ENCODE peak calls at places on chromosomes 7 and 10, in six cellular contexts. One of them, this sample, is unnamed.

GRCh38 chr10:127798116-127798515 is 61.1 kb downstream of the FOXI2 start:
- DNase-seq in cardiac muscle cell: no peak
- DNase-seq in upper lobe of right lung: no peak
- DNase-seq in cardiac septum: no peak
- DNase-seq in cardiac fibroblast: no peak
- DNase-seq in LoVo: no peak
- DNase-seq in this sample: no peak

GRCh38 chr10:44364566-44364965 is 20.3 kb downstream of the CXCL12 start:
- DNase-seq in cardiac muscle cell: no peak
- DNase-seq in upper lobe of right lung: no peak
- DNase-seq in cardiac septum: no peak
- DNase-seq in cardiac fibroblast: no peak
- DNase-seq in LoVo: no peak
- DNase-seq in this sample: no peak

GRCh38 chr10:42864575-42864974 is 82.0 kb downstream of the BMS1 start:
- DNase-seq in cardiac muscle cell: no peak
- DNase-seq in upper lobe of right lung: peak
- DNase-seq in cardiac septum: no peak
- DNase-seq in cardiac fibroblast: peak
- DNase-seq in LoVo: no peak
- DNase-seq in this sample: peak

GRCh38 chr10:33329178-33329577 is 5.3 kb downstream of the NRP1 start:
- DNase-seq in cardiac muscle cell: no peak
- DNase-seq in upper lobe of right lung: no peak
- DNase-seq in cardiac septum: no peak
- DNase-seq in cardiac fibroblast: no peak
- DNase-seq in LoVo: no peak
- DNase-seq in this sample: no peak

GRCh38 chr10:92757066-92757716 is 67.4 kb downstream of the HHEX start:
- DNase-seq in cardiac muscle cell: peak
- DNase-seq in upper lobe of right lung: peak
- DNase-seq in cardiac septum: peak
- DNase-seq in cardiac fibroblast: peak
- DNase-seq in LoVo: peak
- DNase-seq in this sample: peak

GRCh38 chr10:5583525-5584175 is 58.9 kb downstream of the CALML3 start:
- DNase-seq in cardiac muscle cell: peak
- DNase-seq in upper lobe of right lung: peak
- DNase-seq in cardiac septum: no peak
- DNase-seq in cardiac fibroblast: peak
- DNase-seq in LoVo: no peak
- DNase-seq in this sample: peak

GRCh38 chr10:68784476-68784875 is 42.9 kb upstream of the STOX1 start:
- DNase-seq in cardiac muscle cell: no peak
- DNase-seq in upper lobe of right lung: no peak
- DNase-seq in cardiac septum: no peak
- DNase-seq in cardiac fibroblast: peak
- DNase-seq in LoVo: no peak
- DNase-seq in this sample: peak

GRCh38 chr10:120327671-120328070 is 129.4 kb upstream of the PLPP4 start:
- DNase-seq in cardiac muscle cell: no peak
- DNase-seq in upper lobe of right lung: no peak
- DNase-seq in cardiac septum: no peak
- DNase-seq in cardiac fibroblast: no peak
- DNase-seq in LoVo: no peak
- DNase-seq in this sample: no peak

GRCh38 chr10:22245567-22245966 is 27.8 kb upstream of the EBLN1 start:
- DNase-seq in cardiac muscle cell: no peak
- DNase-seq in upper lobe of right lung: no peak
- DNase-seq in cardiac septum: no peak
- DNase-seq in cardiac fibroblast: peak
- DNase-seq in LoVo: peak
- DNase-seq in this sample: peak

GRCh38 chr10:58465641-58466040 is 47.0 kb upstream of the BICC1 start:
- DNase-seq in cardiac muscle cell: no peak
- DNase-seq in upper lobe of right lung: no peak
- DNase-seq in cardiac septum: no peak
- DNase-seq in cardiac fibroblast: peak
- DNase-seq in LoVo: no peak
- DNase-seq in this sample: no peak

GRCh38 chr7:142557971-142558582 is 191.2 kb upstream of the PRSS1 start:
- DNase-seq in cardiac muscle cell: peak
- DNase-seq in upper lobe of right lung: no peak
- DNase-seq in cardiac septum: no peak
- DNase-seq in cardiac fibroblast: peak
- DNase-seq in LoVo: peak
- DNase-seq in this sample: peak

GRCh38 chr7:70530191-70530590 is 601.8 kb upstream of the GALNT17 start:
- DNase-seq in cardiac muscle cell: no peak
- DNase-seq in upper lobe of right lung: no peak
- DNase-seq in cardiac septum: no peak
- DNase-seq in cardiac fibroblast: no peak
- DNase-seq in LoVo: no peak
- DNase-seq in this sample: no peak

GRCh38 chr7:33185786-33186185 is 56.4 kb downstream of the BBS9 start:
- DNase-seq in cardiac muscle cell: peak
- DNase-seq in upper lobe of right lung: no peak
- DNase-seq in cardiac septum: no peak
- DNase-seq in cardiac fibroblast: peak
- DNase-seq in LoVo: peak
- DNase-seq in this sample: peak

GRCh38 chr7:157339777-157340677 is 3.2 kb downstream of the DNAJB6 start:
- DNase-seq in cardiac muscle cell: peak
- DNase-seq in upper lobe of right lung: no peak
- DNase-seq in cardiac septum: no peak
- DNase-seq in cardiac fibroblast: peak
- DNase-seq in LoVo: peak
- DNase-seq in this sample: peak

GRCh38 chr7:80637911-80638765 is at the start of gene CD36:
- DNase-seq in cardiac muscle cell: no peak
- DNase-seq in upper lobe of right lung: no peak
- DNase-seq in cardiac septum: no peak
- DNase-seq in cardiac fibroblast: peak
- DNase-seq in LoVo: no peak
- DNase-seq in this sample: no peak

GRCh38 chr10:24465899-24466615 is 257.1 kb downstream of the KIAA1217 start:
- DNase-seq in cardiac muscle cell: no peak
- DNase-seq in upper lobe of right lung: no peak
- DNase-seq in cardiac septum: no peak
- DNase-seq in cardiac fibroblast: peak
- DNase-seq in LoVo: peak
- DNase-seq in this sample: peak

GRCh38 chr10:111916011-111916410 is 267.6 kb downstream of the GPAM start:
- DNase-seq in cardiac muscle cell: no peak
- DNase-seq in upper lobe of right lung: no peak
- DNase-seq in cardiac septum: no peak
- DNase-seq in cardiac fibroblast: no peak
- DNase-seq in LoVo: no peak
- DNase-seq in this sample: no peak

GRCh38 chr10:124605001-124605370 is 139.2 kb downstream of the FAM53B start:
- DNase-seq in cardiac muscle cell: no peak
- DNase-seq in upper lobe of right lung: no peak
- DNase-seq in cardiac septum: no peak
- DNase-seq in cardiac fibroblast: no peak
- DNase-seq in LoVo: no peak
- DNase-seq in this sample: no peak

GRCh38 chr7:44294325-44295069 is 30.9 kb downstream of the CAMK2B start:
- DNase-seq in cardiac muscle cell: no peak
- DNase-seq in upper lobe of right lung: peak
- DNase-seq in cardiac septum: peak
- DNase-seq in cardiac fibroblast: no peak
- DNase-seq in LoVo: no peak
- DNase-seq in this sample: no peak

GRCh38 chr7:38306136-38306535 is 32.7 kb upstream of the TARP start:
- DNase-seq in cardiac muscle cell: no peak
- DNase-seq in upper lobe of right lung: no peak
- DNase-seq in cardiac septum: no peak
- DNase-seq in cardiac fibroblast: no peak
- DNase-seq in LoVo: peak
- DNase-seq in this sample: peak

GRCh38 chr10:66180651-66181318 is 745.1 kb upstream of the LRRTM3 start:
- DNase-seq in cardiac muscle cell: peak
- DNase-seq in upper lobe of right lung: no peak
- DNase-seq in cardiac septum: no peak
- DNase-seq in cardiac fibroblast: peak
- DNase-seq in LoVo: peak
- DNase-seq in this sample: peak

GRCh38 chr10:14477408-14477710 is 146.6 kb upstream of the FRMD4A start:
- DNase-seq in cardiac muscle cell: no peak
- DNase-seq in upper lobe of right lung: no peak
- DNase-seq in cardiac septum: no peak
- DNase-seq in cardiac fibroblast: peak
- DNase-seq in LoVo: no peak
- DNase-seq in this sample: no peak

GRCh38 chr10:117541909-117542705 is 439 bp upstream of the EMX2 start:
- DNase-seq in cardiac muscle cell: peak
- DNase-seq in upper lobe of right lung: no peak
- DNase-seq in cardiac septum: peak
- DNase-seq in cardiac fibroblast: peak
- DNase-seq in LoVo: peak
- DNase-seq in this sample: peak

GRCh38 chr7:102284399-102284798 is 2.3 kb upstream of the SH2B2 start:
- DNase-seq in cardiac muscle cell: no peak
- DNase-seq in upper lobe of right lung: no peak
- DNase-seq in cardiac septum: no peak
- DNase-seq in cardiac fibroblast: no peak
- DNase-seq in LoVo: no peak
- DNase-seq in this sample: no peak

GRCh38 chr10:132468201-132468600 is 69.4 kb upstream of the INPP5A start:
- DNase-seq in cardiac muscle cell: no peak
- DNase-seq in upper lobe of right lung: no peak
- DNase-seq in cardiac septum: no peak
- DNase-seq in cardiac fibroblast: no peak
- DNase-seq in LoVo: no peak
- DNase-seq in this sample: no peak

GRCh38 chr7:39421251-39421650 is 145.0 kb upstream of the YAE1 start:
- DNase-seq in cardiac muscle cell: no peak
- DNase-seq in upper lobe of right lung: no peak
- DNase-seq in cardiac septum: no peak
- DNase-seq in cardiac fibroblast: no peak
- DNase-seq in LoVo: no peak
- DNase-seq in this sample: no peak

GRCh38 chr10:30562787-30563186 is 66.8 kb downstream of the LYZL2 start:
- DNase-seq in cardiac muscle cell: no peak
- DNase-seq in upper lobe of right lung: no peak
- DNase-seq in cardiac septum: no peak
- DNase-seq in cardiac fibroblast: no peak
- DNase-seq in LoVo: no peak
- DNase-seq in this sample: no peak

GRCh38 chr10:82742478-82742877 is 867.5 kb downstream of the NRG3 start:
- DNase-seq in cardiac muscle cell: no peak
- DNase-seq in upper lobe of right lung: no peak
- DNase-seq in cardiac septum: no peak
- DNase-seq in cardiac fibroblast: peak
- DNase-seq in LoVo: no peak
- DNase-seq in this sample: peak

This sample was measured in iris pigment epithelial cell.